ENCODE peak calls at places on chromosomes 6 and 20, in ten cellular contexts. B, R, G, U, Z, I, E, J, X and K are unnamed samples.

GRCh38 chr6:112286010-112286409 is 31.6 kb upstream of the LAMA4 start:
- DNase-seq in B (no peak), R (no peak), G (no peak), U (no peak), Z (no peak), I (no peak), E (peak), J (no peak), X (no peak), K (no peak)

GRCh38 chr6:91705646-91706045 is 1118.8 kb upstream of the MAP3K7 start:
- DNase-seq in B (no peak), R (no peak), G (no peak), U (no peak), Z (no peak), I (no peak), E (no peak), J (no peak), X (no peak), K (no peak)

GRCh38 chr6:1605822-1606532 is 3.7 kb upstream of the FOXC1 start:
- DNase-seq in B (peak), R (no peak), G (no peak), U (no peak), Z (no peak), I (no peak), E (peak), J (no peak), X (no peak), K (no peak)

GRCh38 chr6:146357578-146358340 is 185.9 kb upstream of the RAB32 start:
- DNase-seq in B (peak), R (peak), G (peak), U (peak), Z (no peak), I (no peak), E (peak), J (no peak), X (peak), K (peak)

GRCh38 chr6:89970609-89971337 is 76.5 kb downstream of the GJA10 start:
- DNase-seq in B (peak), R (peak), G (peak), U (peak), Z (no peak), I (peak), E (peak), J (no peak), X (peak), K (peak)

GRCh38 chr20:24097051-24097450 is 108.5 kb upstream of the GGTLC1 start:
- DNase-seq in B (no peak), R (no peak), G (no peak), U (no peak), Z (no peak), I (no peak), E (no peak), J (no peak), X (no peak), K (no peak)

GRCh38 chr6:169930799-169931198 is 179.4 kb downstream of the ERMARD start:
- DNase-seq in B (no peak), R (no peak), G (no peak), U (no peak), Z (no peak), I (no peak), E (no peak), J (no peak), X (peak), K (no peak)

GRCh38 chr6:33995046-33995872 is 150.6 kb downstream of the GRM4 start:
- DNase-seq in B (no peak), R (no peak), G (no peak), U (no peak), Z (no peak), I (no peak), E (no peak), J (no peak), X (no peak), K (no peak)

GRCh38 chr6:335146-335545 is 42.9 kb downstream of the DUSP22 start:
- DNase-seq in B (no peak), R (no peak), G (no peak), U (no peak), Z (peak), I (no peak), E (no peak), J (no peak), X (no peak), K (no peak)

GRCh38 chr6:84583784-84584183 is 180.6 kb downstream of the TBX18 start:
- DNase-seq in B (peak), R (no peak), G (no peak), U (no peak), Z (no peak), I (no peak), E (no peak), J (no peak), X (no peak), K (peak)

GRCh38 chr6:135851442-135852271 is at the start of gene PDE7B:
- DNase-seq in B (peak), R (peak), G (peak), U (peak), Z (peak), I (peak), E (peak), J (peak), X (peak), K (peak)

GRCh38 chr20:15818651-15819071 is 754.6 kb downstream of the KIF16B start:
- DNase-seq in B (no peak), R (peak), G (no peak), U (no peak), Z (no peak), I (no peak), E (no peak), J (no peak), X (peak), K (no peak)

GRCh38 chr6:128807577-128807976 is 75.4 kb upstream of the LAMA2 start:
- DNase-seq in B (peak), R (peak), G (peak), U (peak), Z (no peak), I (no peak), E (no peak), J (no peak), X (peak), K (peak)
- TF ChIP-seq CTCF in B (peak), R (peak), G (peak), U (peak), Z (peak), I (no peak), E (no peak), J (peak), X (peak), K (peak)

GRCh38 chr20:10356628-10357027 is 77.4 kb downstream of the MKKS start:
- DNase-seq in B (no peak), R (no peak), G (no peak), U (no peak), Z (no peak), I (no peak), E (no peak), J (no peak), X (no peak), K (no peak)

GRCh38 chr20:10360878-10361277 is 73.1 kb downstream of the MKKS start:
- DNase-seq in B (no peak), R (no peak), G (peak), U (no peak), Z (no peak), I (no peak), E (no peak), J (no peak), X (no peak), K (no peak)

GRCh38 chr20:10357061-10357708 is 76.8 kb downstream of the MKKS start:
- DNase-seq in B (no peak), R (no peak), G (no peak), U (peak), Z (no peak), I (no peak), E (no peak), J (no peak), X (no peak), K (no peak)

GRCh38 chr20:10359621-10360040 is 74.4 kb downstream of the MKKS start:
- DNase-seq in B (peak), R (no peak), G (peak), U (no peak), Z (no peak), I (no peak), E (no peak), J (no peak), X (no peak), K (no peak)

DNA sequence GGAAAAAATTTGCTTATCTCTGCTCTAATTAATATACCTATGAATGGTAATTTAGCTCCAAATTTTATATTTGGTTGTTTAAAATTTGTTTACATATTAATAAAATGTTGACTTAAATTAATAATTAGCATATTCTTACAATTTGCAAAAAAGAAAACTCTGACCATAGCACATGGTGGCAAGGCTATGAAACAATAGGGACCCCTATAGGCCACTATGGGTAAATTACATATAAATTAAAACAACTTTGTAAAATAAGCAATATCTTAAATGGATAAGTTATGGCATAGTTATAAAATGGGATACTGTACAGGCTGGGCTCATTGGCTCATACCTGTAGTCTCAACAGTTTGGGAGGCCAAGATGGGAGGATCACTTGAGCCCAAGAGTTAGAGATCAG is 76.0 kb downstream of the MKKS start:
- DNase-seq in B (peak), R (no peak), G (peak), U (peak), Z (no peak), I (no peak), E (no peak), J (no peak), X (no peak), K (no peak)
- TF ChIP-seq CTCF in B (peak), R (peak), G (peak), U (peak), Z (peak), I (peak), E (no peak), J (no peak), X (peak), K (peak)

GRCh38 chr20:39830903-39831302 is 858.1 kb downstream of the MAFB start:
- DNase-seq in B (no peak), R (no peak), G (no peak), U (no peak), Z (no peak), I (no peak), E (no peak), J (no peak), X (no peak), K (no peak)

GRCh38 chr20:39825524-39825923 is 863.4 kb downstream of the DHX35 start:
- DNase-seq in B (no peak), R (peak), G (no peak), U (no peak), Z (no peak), I (no peak), E (no peak), J (no peak), X (peak), K (no peak)

GRCh38 chr20:39825950-39826349 is 863.1 kb downstream of the MAFB start:
- DNase-seq in B (no peak), R (peak), G (no peak), U (peak), Z (no peak), I (no peak), E (peak), J (no peak), X (peak), K (no peak)

GRCh38 chr20:39829713-39830112 is 859.3 kb downstream of the MAFB start:
- DNase-seq in B (no peak), R (no peak), G (no peak), U (no peak), Z (no peak), I (no peak), E (peak), J (no peak), X (no peak), K (no peak)

GRCh38 chr20:39829255-39829654 is 859.8 kb downstream of the MAFB start:
- DNase-seq in B (peak), R (no peak), G (no peak), U (peak), Z (peak), I (no peak), E (peak), J (no peak), X (no peak), K (no peak)
- TF ChIP-seq CTCF in B (peak), R (peak), G (peak), U (peak), Z (peak), I (peak), E (no peak), J (peak), X (no peak), K (peak)

DNA sequence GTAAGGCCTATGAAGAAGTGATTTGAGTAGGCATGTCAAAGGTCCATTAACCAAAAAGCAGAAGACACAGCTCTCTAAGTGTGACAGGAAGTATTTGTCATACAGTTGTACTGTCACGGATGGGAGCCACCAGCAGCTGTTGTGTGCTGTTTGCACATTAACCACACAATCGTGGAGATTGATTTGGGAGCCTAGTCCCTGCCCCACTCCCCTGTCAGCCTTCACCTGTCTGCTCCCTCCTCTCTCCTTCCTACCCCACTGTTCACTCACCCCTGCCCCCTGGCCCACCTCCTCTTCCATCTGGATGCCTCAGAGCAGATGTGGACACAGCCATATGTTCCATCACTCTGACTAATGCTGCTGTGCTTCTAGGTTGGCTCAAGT is 124.7 kb upstream of the SPACA1 start:
- DNase-seq in B (no peak), R (no peak), G (no peak), U (no peak), Z (no peak), I (no peak), E (peak), J (no peak), X (no peak), K (no peak)
- TF ChIP-seq CTCF in B (no peak), R (no peak), G (no peak), U (no peak), Z (no peak), I (no peak), E (no peak), J (no peak), X (no peak), K (no peak)